ENCODE peak calls at places on chromosomes 3 and 15, in six cellular contexts. S is K562, R is A549, O is endothelial cell of umbilical vein, P is HepG2, T is GM12878. G is an unnamed sample.

GRCh38 chr15:98648654-98649537 is 557 bp downstream of the IGF1R start:
- DNase-seq in S (peak; percentile 57), R (peak; percentile 71), O (peak; percentile 52), P (no peak), T (no peak), G (peak; percentile 76)

GRCh38 chr15:82532383-82532990 is 7.8 kb downstream of the RPS17 start:
- DNase-seq in S (no peak), R (no peak), O (no peak), P (no peak), T (no peak), G (no peak)

GRCh38 chr15:60074181-60074885 is 70.2 kb downstream of the FOXB1 start:
- DNase-seq in S (no peak), R (no peak), O (peak; percentile 30), P (no peak), T (no peak), G (no peak)

GRCh38 chr3:160399347-160400047 is at the start of gene SMC4:
- DNase-seq in S (peak; percentile 93), R (peak; percentile 93), O (peak; percentile 92), P (peak; percentile 91), T (peak; percentile 79), G (peak; percentile 89)

GRCh38 chr15:28974142-28974541 is 88.4 kb downstream of the APBA2 start:
- DNase-seq in S (peak; percentile 24), R (no peak), O (no peak), P (no peak), T (no peak), G (no peak)

GRCh38 chr15:85589873-85590272 is 204.9 kb downstream of the KLHL25 start:
- DNase-seq in S (no peak), R (peak; percentile 78), O (no peak), P (peak; percentile 82), T (no peak), G (no peak)

GRCh38 chr3:105173972-105174371 is 192.7 kb upstream of the ALCAM start:
- DNase-seq in S (no peak), R (no peak), O (no peak), P (no peak), T (no peak), G (no peak)

GRCh38 chr15:32794973-32795372 is 77.2 kb downstream of the GREM1 start:
- DNase-seq in S (no peak), R (no peak), O (no peak), P (peak; percentile 29), T (no peak), G (no peak)

GRCh38 chr3:171781711-171782127 is 28.6 kb downstream of the PLD1 start:
- DNase-seq in S (no peak), R (no peak), O (peak; percentile 44), P (peak; percentile 21), T (no peak), G (no peak)

GRCh38 chr3:115819785-115820384 is 196.6 kb downstream of the GAP43 start:
- DNase-seq in S (peak; percentile 71), R (peak; percentile 82), O (peak; percentile 87), P (peak; percentile 81), T (peak; percentile 45), G (peak; percentile 74)

GRCh38 chr15:58077427-58077826 is 11.9 kb upstream of the ALDH1A2 start:
- DNase-seq in S (peak; percentile 64), R (no peak), O (peak; percentile 35), P (peak; percentile 12), T (no peak), G (no peak)

GRCh38 chr3:182212479-182213076 is 500.9 kb downstream of the SOX2 start:
- DNase-seq in S (no peak), R (peak; percentile 92), O (peak; percentile 61), P (peak; percentile 96), T (no peak), G (no peak)

DNA sequence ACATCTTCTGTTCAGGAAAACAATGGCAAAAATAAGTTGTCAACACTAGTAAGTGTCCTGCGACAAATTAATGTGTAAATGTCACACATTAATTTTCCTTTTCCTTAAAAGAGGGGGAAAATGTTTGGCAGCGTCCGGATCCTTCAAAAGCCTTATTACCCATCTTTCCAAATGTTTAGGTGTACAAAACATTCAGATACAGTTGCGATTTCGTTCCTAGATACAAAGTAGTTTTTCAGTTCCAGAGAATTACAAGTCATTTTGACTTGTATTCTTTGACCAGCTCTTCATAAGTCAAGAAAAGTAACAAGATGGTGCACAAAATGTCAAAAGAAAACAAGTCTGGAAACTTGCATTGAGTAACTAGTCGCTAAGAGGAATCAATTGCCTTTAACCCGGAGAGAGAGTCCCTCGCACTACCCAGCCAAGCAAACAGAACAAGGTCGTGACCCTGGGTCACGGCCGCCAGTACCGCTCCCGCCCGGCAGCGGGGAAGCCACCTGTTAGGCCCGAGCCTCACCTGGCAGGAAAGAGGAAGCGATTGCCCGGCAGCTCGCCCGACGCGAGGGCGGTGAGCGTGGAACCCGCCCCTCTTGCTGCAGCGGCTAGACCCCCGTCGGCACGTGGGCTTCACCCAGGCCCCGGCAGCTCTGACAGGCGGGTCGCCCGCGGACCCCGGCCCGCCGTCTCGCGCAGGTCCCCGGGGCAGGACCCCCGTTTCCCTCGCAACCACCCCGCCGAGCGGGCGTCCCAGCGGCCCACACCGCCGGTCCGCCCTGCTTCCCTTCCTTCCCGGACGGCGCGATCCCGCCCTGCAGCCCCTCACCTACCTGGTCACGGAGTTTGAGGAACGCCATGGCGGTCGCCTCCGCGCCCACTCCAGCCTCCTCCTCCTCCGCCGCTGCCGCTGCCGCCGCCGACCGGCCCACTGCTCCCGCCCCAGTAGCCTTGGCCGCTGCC is 61.0 kb upstream of the ANKRD28 start:
- DNase-seq in S (peak; percentile 84), R (peak; percentile 41), O (peak; percentile 20), P (peak; percentile 77), T (peak; percentile 26), G (peak; percentile 68)
- TF ChIP-seq MYC in S (peak; percentile 68), R (no peak), O (no peak), P (peak; percentile 84), T (no peak), G (peak; percentile 76)

GRCh38 chr15:89759835-89760234 is 8.8 kb upstream of the MESP1 start:
- DNase-seq in S (no peak), R (no peak), O (no peak), P (no peak), T (no peak), G (no peak)

GRCh38 chr15:89758981-89759380 is 7.9 kb upstream of the MESP1 start:
- DNase-seq in S (no peak), R (no peak), O (no peak), P (no peak), T (no peak), G (no peak)

GRCh38 chr15:89761009-89761831 is 10.2 kb upstream of the MESP1 start:
- DNase-seq in S (no peak), R (no peak), O (no peak), P (no peak), T (no peak), G (no peak)

GRCh38 chr15:89760303-89761008 is 9.4 kb upstream of the MESP1 start:
- DNase-seq in S (peak; percentile 90), R (peak; percentile 72), O (peak; percentile 71), P (peak; percentile 61), T (no peak), G (peak; percentile 80)

GRCh38 chr15:89761929-89762328 is 10.9 kb upstream of the MESP1 start:
- DNase-seq in S (no peak), R (no peak), O (no peak), P (no peak), T (no peak), G (no peak)
- TF ChIP-seq MYC in S (no peak), R (no peak), O (no peak), P (no peak), T (no peak), G (no peak)

GRCh38 chr15:90750186-90750585 is 33.0 kb downstream of the BLM start:
- DNase-seq in S (no peak), R (no peak), O (no peak), P (no peak), T (no peak), G (peak; percentile 84)
- TF ChIP-seq MYC in S (no peak), R (no peak), O (no peak), P (no peak), T (no peak), G (peak; percentile 52)

GRCh38 chr3:53682807-53683206 is 163.4 kb downstream of the CHDH start:
- DNase-seq in S (no peak), R (no peak), O (no peak), P (no peak), T (no peak), G (no peak)
- TF ChIP-seq MYC in S (no peak), R (no peak), O (no peak), P (no peak), T (no peak), G (no peak)

DNA sequence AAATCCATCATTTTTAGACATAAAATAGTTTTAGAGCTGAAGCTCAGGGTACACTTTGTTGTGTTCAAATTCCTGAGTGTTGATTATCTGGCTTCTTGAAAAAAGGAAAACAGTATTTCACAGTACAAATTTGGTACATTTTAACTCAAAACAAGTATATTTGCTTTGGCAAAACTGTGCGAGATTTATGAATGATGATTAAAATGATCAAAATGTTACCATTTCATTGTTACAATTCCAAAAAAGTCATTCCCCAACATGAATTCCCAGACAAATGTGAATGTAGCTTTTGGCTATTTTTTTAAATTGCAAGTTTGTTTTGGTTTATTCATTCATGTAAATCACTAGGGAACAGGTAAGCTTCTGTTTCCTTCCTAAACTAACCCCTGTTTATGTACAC is 347.4 kb upstream of the DCBLD2 start:
- DNase-seq in S (no peak), R (no peak), O (peak; percentile 16), P (no peak), T (no peak), G (no peak)
- TF ChIP-seq MYC in S (no peak), R (no peak), O (no peak), P (no peak), T (no peak), G (no peak)

GRCh38 chr15:40554164-40554530 is 10.7 kb downstream of the CCDC32 start:
- DNase-seq in S (no peak), R (no peak), O (peak; percentile 16), P (no peak), T (no peak), G (no peak)
- TF ChIP-seq MYC in S (no peak), R (no peak), O (no peak), P (no peak), T (no peak), G (no peak)

G was measured in NB4.